ENCODE peak calls at places on chromosome 13, in eight cellular contexts. T is left cardiac atrium; Y is sigmoid colon; O is A673; F is GOT3; A is stimulated activated CD8-positive, alpha-beta memory T cell treated with anti-CD3 and anti-CD28 coated beads, Interleukin-2, amount 100 ng/mL, for 48 hours; J is glomerular endothelial cell; S is EL. H is an unnamed sample.

GRCh38 chr13:59111711-59112110 is 1052.0 kb downstream of the DIAPH3 start:
- DNase-seq in T (no peak), Y (no peak), O (peak; percentile 53), F (no peak), A (no peak), J (no peak), S (no peak), H (no peak)

GRCh38 chr13:109998808-109999528 is 212.6 kb upstream of the IRS2 start:
- DNase-seq in T (no peak), Y (no peak), O (peak; percentile 16), F (no peak), A (no peak), J (no peak), S (peak; percentile 97), H (no peak)

GRCh38 chr13:50843256-50844043 is at the start of gene DLEU7:
- DNase-seq in T (peak; percentile 22), Y (no peak), O (no peak), F (no peak), A (no peak), J (no peak), S (no peak), H (no peak)

GRCh38 chr13:68190826-68191225 is 960.7 kb upstream of the PCDH9 start:
- DNase-seq in T (no peak), Y (no peak), O (no peak), F (no peak), A (no peak), J (no peak), S (no peak), H (no peak)

GRCh38 chr13:66210677-66211076 is 1019.5 kb downstream of the PCDH9 start:
- DNase-seq in T (no peak), Y (no peak), O (no peak), F (no peak), A (no peak), J (peak; percentile 57), S (peak; percentile 83), H (peak; percentile 54)

GRCh38 chr13:110756268-110756667 is 42.8 kb downstream of the ING1 start:
- DNase-seq in T (no peak), Y (no peak), O (no peak), F (no peak), A (no peak), J (no peak), S (peak; percentile 72), H (no peak)

GRCh38 chr13:39415403-39415802 is 187.6 kb downstream of the LHFPL6 start:
- DNase-seq in T (peak; percentile 62), Y (peak; percentile 77), O (peak; percentile 83), F (no peak), A (no peak), J (peak; percentile 27), S (peak; percentile 51), H (no peak)

GRCh38 chr13:113414335-113414734 is 39.0 kb downstream of the ADPRHL1 start:
- DNase-seq in T (no peak), Y (no peak), O (no peak), F (no peak), A (no peak), J (no peak), S (no peak), H (no peak)

GRCh38 chr13:110542311-110542796 is 19.2 kb downstream of the RAB20 start:
- DNase-seq in T (no peak), Y (no peak), O (no peak), F (no peak), A (no peak), J (no peak), S (no peak), H (no peak)

GRCh38 chr13:50081106-50081898 is 66.1 kb downstream of the KCNRG start:
- DNase-seq in T (peak; percentile 48), Y (peak; percentile 76), O (peak; percentile 60), F (no peak), A (peak; percentile 40), J (no peak), S (no peak), H (no peak)

GRCh38 chr13:63605403-63605802 is 2189.8 kb upstream of the PCDH20 start:
- DNase-seq in T (no peak), Y (no peak), O (no peak), F (no peak), A (no peak), J (no peak), S (no peak), H (no peak)

GRCh38 chr13:89686171-89686570 is 1661.3 kb upstream of the MIR17HG start:
- DNase-seq in T (no peak), Y (no peak), O (no peak), F (no peak), A (no peak), J (no peak), S (no peak), H (no peak)

GRCh38 chr13:27353166-27353583 is 71.2 kb upstream of the GTF3A start:
- DNase-seq in T (no peak), Y (no peak), O (no peak), F (no peak), A (peak; percentile 11), J (no peak), S (peak; percentile 47), H (no peak)

GRCh38 chr13:20412761-20413355 is 112.8 kb downstream of the CRYL1 start:
- DNase-seq in T (no peak), Y (no peak), O (no peak), F (no peak), A (no peak), J (no peak), S (peak; percentile 14), H (no peak)

GRCh38 chr13:48334534-48335127 is 31.1 kb downstream of the RB1 start:
- DNase-seq in T (no peak), Y (no peak), O (peak; percentile 47), F (no peak), A (no peak), J (peak; percentile 12), S (peak; percentile 25), H (peak; percentile 1)

GRCh38 chr13:61728468-61728867 is 312.8 kb upstream of the PCDH20 start:
- DNase-seq in T (no peak), Y (no peak), O (peak; percentile 89), F (no peak), A (no peak), J (no peak), S (no peak), H (peak; percentile 8)

GRCh38 chr13:102197193-102197592 is 204.7 kb downstream of the FGF14 start:
- DNase-seq in T (no peak), Y (no peak), O (peak; percentile 78), F (no peak), A (no peak), J (no peak), S (no peak), H (no peak)

GRCh38 chr13:78239681-78240080 is 321.1 kb upstream of the EDNRB start:
- DNase-seq in T (no peak), Y (no peak), O (peak; percentile 7), F (no peak), A (no peak), J (no peak), S (no peak), H (no peak)

GRCh38 chr13:50911051-50911690 is 1.6 kb downstream of the RNASEH2B start:
- DNase-seq in T (no peak), Y (no peak), O (peak; percentile 19), F (no peak), A (no peak), J (no peak), S (peak; percentile 15), H (no peak)

GRCh38 chr13:57045816-57046691 is 94.7 kb upstream of the PRR20A start:
- DNase-seq in T (no peak), Y (no peak), O (peak; percentile 54), F (no peak), A (no peak), J (no peak), S (no peak), H (no peak)

GRCh38 chr13:60887711-60888110 is 490.7 kb downstream of the TDRD3 start:
- DNase-seq in T (no peak), Y (no peak), O (no peak), F (no peak), A (no peak), J (no peak), S (no peak), H (no peak)

GRCh38 chr13:105202384-105202783 is 1333.1 kb downstream of the EFNB2 start:
- DNase-seq in T (no peak), Y (no peak), O (peak; percentile 28), F (no peak), A (no peak), J (peak; percentile 22), S (peak; percentile 32), H (no peak)

GRCh38 chr13:80360298-80360827 is 19.4 kb upstream of the SPRY2 start:
- DNase-seq in T (no peak), Y (no peak), O (peak; percentile 53), F (no peak), A (no peak), J (no peak), S (no peak), H (no peak)

GRCh38 chr13:107518780-107519179 is 696.6 kb downstream of the LIG4 start:
- DNase-seq in T (no peak), Y (no peak), O (no peak), F (no peak), A (no peak), J (no peak), S (no peak), H (no peak)

GRCh38 chr13:113848431-113849260 is 15.2 kb downstream of the GAS6 start:
- DNase-seq in T (no peak), Y (no peak), O (no peak), F (no peak), A (no peak), J (no peak), S (no peak), H (no peak)

GRCh38 chr13:111115051-111115840 is at the start of gene ARHGEF7:
- DNase-seq in T (no peak), Y (no peak), O (no peak), F (no peak), A (no peak), J (no peak), S (peak; percentile 17), H (no peak)

GRCh38 chr13:74930402-74931165 is 551.4 kb downstream of the TBC1D4 start:
- DNase-seq in T (no peak), Y (no peak), O (peak; percentile 7), F (no peak), A (no peak), J (no peak), S (peak; percentile 80), H (no peak)

GRCh38 chr13:111857846-111858560 is 208.9 kb upstream of the SOX1 start:
- DNase-seq in T (no peak), Y (no peak), O (no peak), F (no peak), A (no peak), J (no peak), S (no peak), H (no peak)

GRCh38 chr13:68048802-68049359 is 818.7 kb upstream of the PCDH9 start:
- DNase-seq in T (no peak), Y (no peak), O (no peak), F (no peak), A (no peak), J (no peak), S (no peak), H (no peak)

GRCh38 chr13:72808917-72809500 is 27.1 kb downstream of the PIBF1 start:
- DNase-seq in T (no peak), Y (no peak), O (peak; percentile 42), F (no peak), A (no peak), J (no peak), S (peak; percentile 25), H (no peak)

H was measured in Panc1.